ENCODE peak calls at places on chromosomes 11 and 22, in five cellular contexts. N is cardiac muscle cell, A is lower lobe of right lung, T is right lobe of liver, B is thoracic aorta. X is an unnamed sample. For H3K4me1 and H3K9me3, the result is how much of the 10 kb centered on the place peaks cover.

GRCh38 chr11:86996953-86997570 is 40.7 kb upstream of the TMEM135 start:
- DNase-seq in N (no peak), A (no peak), T (no peak), B (no peak), X (no peak)

GRCh38 chr11:380491-380890 is 11.2 kb downstream of the B4GALNT4 start:
- DNase-seq in N (no peak), A (no peak), T (no peak), B (no peak), X (no peak)

GRCh38 chr11:20840341-20840740 is 171.0 kb downstream of the NELL1 start:
- DNase-seq in N (peak), A (no peak), T (no peak), B (no peak), X (peak)

GRCh38 chr22:30044369-30044768 is 35.9 kb upstream of the HORMAD2 start:
- DNase-seq in N (no peak), A (no peak), T (no peak), B (no peak), X (no peak)

GRCh38 chr11:57800444-57801184 is 39.0 kb downstream of the CTNND1 start:
- DNase-seq in N (peak), A (no peak), T (no peak), B (no peak), X (peak)

GRCh38 chr11:9687736-9688494 is 24.0 kb downstream of the SWAP70 start:
- DNase-seq in N (peak), A (no peak), T (no peak), B (no peak), X (no peak)

GRCh38 chr11:115092516-115092915 is 411.7 kb downstream of the CADM1 start:
- DNase-seq in N (no peak), A (no peak), T (no peak), B (no peak), X (no peak)

GRCh38 chr22:17121235-17122195 is at the start of gene TMEM121B:
- DNase-seq in N (peak), A (peak), T (no peak), B (no peak), X (peak)

GRCh38 chr22:38132794-38133193 is 22.3 kb upstream of the BAIAP2L2 start:
- DNase-seq in N (no peak), A (no peak), T (peak), B (no peak), X (no peak)

GRCh38 chr11:61361237-61361636 is 445 bp downstream of the CYB561A3 start:
- DNase-seq in N (no peak), A (no peak), T (no peak), B (no peak), X (no peak)

GRCh38 chr11:46235777-46236688 is 41.4 kb upstream of the CREB3L1 start:
- DNase-seq in N (no peak), A (no peak), T (no peak), B (no peak), X (no peak)

GRCh38 chr22:33803371-33803770 is 116.9 kb downstream of the LARGE1 start:
- DNase-seq in N (no peak), A (no peak), T (no peak), B (no peak), X (no peak)

GRCh38 chr11:73623651-73624050 is 22.7 kb upstream of the PLEKHB1 start:
- DNase-seq in N (no peak), A (no peak), T (no peak), B (no peak), X (no peak)

GRCh38 chr11:5691963-5692358 is 2.4 kb downstream of the TRIM22 start:
- DNase-seq in N (no peak), A (no peak), T (no peak), B (no peak), X (no peak)

GRCh38 chr22:35380537-35381423 is at the start of gene HMOX1:
- DNase-seq in N (peak), A (peak), T (peak), B (peak), X (peak)

GRCh38 chr11:128501576-128502549 is 85.5 kb downstream of the ETS1 start:
- DNase-seq in N (no peak), A (no peak), T (no peak), B (no peak), X (peak)

GRCh38 chr22:44445731-44446130 is 52.3 kb downstream of the RTL6 start:
- DNase-seq in N (no peak), A (peak), T (no peak), B (no peak), X (no peak)

GRCh38 chr11:31640611-31641010 is 131.0 kb downstream of the ELP4 start:
- DNase-seq in N (peak), A (no peak), T (peak), B (no peak), X (no peak)

GRCh38 chr11:70212227-70212811 is 9.2 kb downstream of the FADD start:
- DNase-seq in N (no peak), A (no peak), T (no peak), B (no peak), X (no peak)

GRCh38 chr11:8593455-8593854 is 573 bp downstream of the STK33 start:
- DNase-seq in N (no peak), A (no peak), T (no peak), B (no peak), X (no peak)

GRCh38 chr22:39469326-39469680 is 12.5 kb downstream of the MGAT3 start:
- DNase-seq in N (no peak), A (no peak), T (no peak), B (no peak), X (no peak)

GRCh38 chr11:61021661-61022212 is 50.3 kb downstream of the CD6 start:
- DNase-seq in N (no peak), A (peak), T (no peak), B (no peak), X (no peak)

GRCh38 chr11:112589132-112589531 is 328.5 kb upstream of the PLET1 start:
- DNase-seq in N (no peak), A (no peak), T (no peak), B (no peak), X (no peak)

GRCh38 chr11:62245271-62245753 is 3.3 kb downstream of the SCGB1D2 start:
- DNase-seq in N (peak), A (no peak), T (no peak), B (no peak), X (peak)

GRCh38 chr11:86608251-86608799 is 64.1 kb downstream of the ME3 start:
- DNase-seq in N (peak), A (peak), T (peak), B (no peak), X (peak)

GRCh38 chr11:73192272-73192671 is 25.8 kb upstream of the P2RY2 start:
- DNase-seq in N (no peak), A (peak), T (no peak), B (no peak), X (no peak)

GRCh38 chr11:83249972-83250593 is 36.1 kb downstream of the CCDC90B start:
- DNase-seq in N (peak), A (no peak), T (no peak), B (no peak), X (peak)

GRCh38 chr11:67731583-67731982 is 57.2 kb upstream of the ALDH3B2 start:
- DNase-seq in N (no peak), A (no peak), T (no peak), B (no peak), X (peak)

DNA sequence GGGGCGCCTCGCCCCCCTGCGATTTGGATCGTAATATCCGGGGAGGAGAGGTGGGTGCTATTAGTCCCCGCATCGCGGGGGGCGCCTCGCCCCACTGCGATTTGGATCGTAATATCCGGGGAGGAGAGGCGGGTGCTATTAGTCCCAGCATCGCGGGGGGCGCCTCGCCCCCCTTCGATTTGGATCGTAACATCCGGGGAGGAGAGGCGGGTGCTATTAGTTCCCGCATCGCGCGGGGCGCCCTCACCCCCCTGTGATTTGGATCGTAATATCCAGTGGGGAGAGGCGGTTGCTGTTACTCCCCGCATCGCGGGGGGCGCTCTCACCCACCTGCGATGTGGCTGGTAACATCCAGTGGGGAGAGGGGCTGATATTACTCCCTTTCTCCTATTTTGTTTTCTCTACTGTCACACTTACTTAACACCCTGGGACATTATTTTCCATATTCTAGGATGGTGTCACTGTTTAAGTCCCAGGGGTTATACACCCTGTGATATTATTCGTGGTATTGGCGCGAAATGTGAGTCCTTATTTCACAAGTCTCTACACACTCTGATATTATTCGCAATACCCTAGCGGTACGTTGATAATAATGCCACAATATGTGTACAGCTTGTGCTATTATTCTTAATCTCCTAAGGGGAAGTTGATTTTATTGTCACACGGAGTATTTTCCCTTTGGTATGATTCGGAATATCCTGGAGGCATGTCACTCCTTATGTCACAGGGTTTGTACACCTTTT is 57.8 kb upstream of the ALDH3B2 start:
- DNase-seq in N (peak), A (no peak), T (no peak), B (no peak), X (peak)
- H3K4me3 ChIP-seq in N (peak), A (no peak), T (no peak), B (no peak), X (peak)

GRCh38 chr11:44625759-44626523 is 60.5 kb downstream of the CD82 start:
- DNase-seq in N (no peak), A (no peak), T (peak), B (no peak), X (no peak)

GRCh38 chr11:44623321-44623715 is 57.9 kb downstream of the CD82 start:
- DNase-seq in N (no peak), A (no peak), T (no peak), B (no peak), X (no peak)

GRCh38 chr11:44626645-44627044 is 61.2 kb downstream of the CD82 start:
- DNase-seq in N (no peak), A (no peak), T (no peak), B (no peak), X (no peak)

GRCh38 chr11:44623716-44624491 is 58.4 kb downstream of the CD82 start:
- DNase-seq in N (no peak), A (no peak), T (peak), B (peak), X (no peak)

DNA sequence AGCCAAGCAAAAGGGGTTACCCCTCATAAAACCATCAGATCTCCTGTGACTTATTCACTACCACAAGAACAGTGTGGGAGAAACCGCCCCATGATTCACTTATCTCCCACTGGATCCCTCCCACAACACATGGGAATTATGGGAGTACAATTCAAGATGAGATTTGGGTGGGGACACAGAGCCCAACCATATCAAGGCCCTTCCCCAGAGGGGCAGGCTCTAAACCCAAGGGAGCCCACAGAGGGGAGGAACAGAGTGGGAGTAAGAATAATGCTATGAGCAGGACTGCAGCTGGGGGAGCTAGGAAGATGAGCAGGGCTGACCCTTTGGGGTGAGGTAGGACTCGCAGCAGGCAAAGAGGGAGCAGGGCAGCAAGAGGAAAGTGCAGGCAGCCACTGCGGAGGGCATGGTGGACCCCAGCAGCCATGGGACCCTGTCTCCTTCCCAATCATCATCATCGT is 59.3 kb downstream of the CD82 start:
- DNase-seq in N (no peak), A (no peak), T (peak), B (no peak), X (no peak)
- H3K4me1 ChIP-seq in N (under half), A (under half), T (under half), B (under half), X (under half)

GRCh38 chr11:131246589-131247164 is 123.7 kb upstream of the NTM start:
- DNase-seq in N (peak), A (peak), T (no peak), B (no peak), X (no peak)
- H3K9me3 ChIP-seq in N (under half), A (under half), T (under half), B (under half), X (under half)

GRCh38 chr11:120055646-120056045 is 82.3 kb downstream of the TRIM29 start:
- DNase-seq in N (peak), A (no peak), T (no peak), B (no peak), X (peak)

GRCh38 chr11:120058931-120059330 is 79.0 kb downstream of the TRIM29 start:
- DNase-seq in N (no peak), A (no peak), T (no peak), B (no peak), X (no peak)

GRCh38 chr11:120056301-120057027 is 81.4 kb downstream of the TRIM29 start:
- DNase-seq in N (no peak), A (no peak), T (no peak), B (no peak), X (no peak)

GRCh38 chr11:120057028-120057330 is 80.9 kb downstream of the TRIM29 start:
- DNase-seq in N (no peak), A (no peak), T (no peak), B (no peak), X (no peak)

DNA sequence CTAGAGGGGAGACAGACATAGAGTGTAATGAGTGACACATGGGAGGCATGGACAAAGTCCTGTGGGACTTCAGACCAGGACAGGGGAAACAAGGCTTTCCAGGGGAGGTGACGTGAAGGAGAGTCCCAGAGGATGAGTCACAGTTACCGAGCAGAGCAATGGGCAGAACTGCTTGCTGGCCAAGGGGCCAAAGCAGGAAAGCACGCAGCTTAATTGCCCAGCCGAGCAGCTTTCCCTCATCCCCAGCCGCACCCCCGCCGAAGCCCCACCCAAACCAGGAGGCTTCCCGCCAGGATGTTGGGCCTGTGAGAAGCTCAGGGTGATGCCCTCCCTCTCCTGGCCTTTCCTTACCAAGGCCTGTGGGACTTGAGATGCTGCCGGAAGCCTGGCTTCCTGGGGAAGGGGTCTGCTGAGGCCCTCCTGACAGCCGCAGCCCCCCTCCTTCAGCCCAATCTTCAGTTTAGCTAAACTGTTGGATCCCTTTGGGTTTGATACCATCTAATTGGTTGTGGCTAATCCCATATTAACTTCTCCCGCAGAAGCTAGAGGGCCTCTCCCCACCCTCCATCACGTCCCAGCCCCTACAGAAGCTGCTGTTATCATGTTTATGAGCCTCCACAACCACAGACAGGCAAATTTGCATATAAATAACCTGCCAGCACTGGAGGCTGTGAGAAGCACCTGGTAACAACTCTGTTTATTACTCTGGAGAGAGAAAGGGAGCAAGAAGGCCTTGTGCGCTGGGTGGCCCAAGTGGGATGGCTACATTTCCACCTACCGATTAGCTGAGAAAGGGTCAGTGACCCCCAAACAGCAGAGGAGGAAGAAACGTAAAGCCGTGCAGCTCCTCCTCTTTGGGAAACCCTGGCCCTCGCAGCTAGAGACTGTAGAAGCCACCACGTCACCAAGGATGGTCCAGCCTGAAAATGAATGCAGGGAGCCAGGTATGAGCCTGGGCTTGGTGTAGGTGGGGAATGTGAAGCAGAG is 80.0 kb downstream of the TRIM29 start:
- DNase-seq in N (no peak), A (no peak), T (no peak), B (no peak), X (peak)
- H3K4me3 ChIP-seq in N (no peak), A (no peak), T (no peak), B (no peak), X (no peak)

DNA sequence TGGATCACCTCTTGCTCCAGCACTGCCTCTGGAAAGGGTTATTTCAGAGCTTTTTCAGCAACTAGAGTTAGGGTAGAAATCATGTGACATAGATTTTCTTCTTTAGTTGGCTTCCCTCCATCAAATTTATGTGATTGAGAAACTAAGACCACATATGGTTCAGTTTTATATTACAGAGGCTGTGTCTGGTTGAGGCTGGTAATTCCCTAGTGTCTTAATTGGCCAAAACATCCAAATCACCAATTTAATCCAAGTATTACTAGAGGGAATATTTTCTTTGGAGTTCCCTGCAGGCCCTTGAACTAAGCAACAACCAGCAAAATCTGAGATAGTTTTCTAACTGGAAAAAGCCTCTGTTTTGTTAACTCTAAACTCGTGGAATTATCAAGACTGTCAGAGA is 136.3 kb downstream of the ARHGAP42 start:
- DNase-seq in N (no peak), A (no peak), T (no peak), B (no peak), X (no peak)
- H3K4me1 ChIP-seq in N (half or more), A (under half), T (under half), B (under half), X (under half)

GRCh38 chr22:48449466-48450187 is 1378.0 kb downstream of the BRD1 start:
- DNase-seq in N (no peak), A (peak), T (peak), B (no peak), X (no peak)

GRCh38 chr22:48448821-48449220 is 1378.9 kb downstream of the BRD1 start:
- DNase-seq in N (no peak), A (peak), T (peak), B (no peak), X (no peak)

GRCh38 chr22:48451891-48452290 is 1375.8 kb downstream of the BRD1 start:
- DNase-seq in N (no peak), A (peak), T (no peak), B (no peak), X (no peak)

GRCh38 chr22:48452766-48453165 is 1374.9 kb downstream of the BRD1 start:
- DNase-seq in N (no peak), A (peak), T (no peak), B (no peak), X (no peak)

GRCh38 chr22:48450188-48450825 is 1377.4 kb downstream of the BRD1 start:
- DNase-seq in N (no peak), A (peak), T (no peak), B (no peak), X (no peak)
- H3K9me3 ChIP-seq in N (under half), A (under half), T (under half), B (under half), X (under half)

GRCh38 chr11:76801205-76801604 is 18.0 kb downstream of the TSKU start:
- DNase-seq in N (no peak), A (no peak), T (peak), B (no peak), X (no peak)

GRCh38 chr11:76802151-76802550 is 19.0 kb downstream of the TSKU start:
- DNase-seq in N (no peak), A (no peak), T (no peak), B (no peak), X (no peak)

GRCh38 chr11:76802621-76803020 is 19.5 kb downstream of the TSKU start:
- DNase-seq in N (no peak), A (no peak), T (peak), B (no peak), X (no peak)

GRCh38 chr11:76800466-76801200 is 17.5 kb downstream of the TSKU start:
- DNase-seq in N (no peak), A (no peak), T (peak), B (no peak), X (no peak)

GRCh38 chr11:76801736-76802135 is 18.6 kb downstream of the TSKU start:
- DNase-seq in N (no peak), A (no peak), T (peak), B (no peak), X (no peak)
- H3K4me3 ChIP-seq in N (no peak), A (no peak), T (no peak), B (no peak), X (no peak)

GRCh38 chr22:22753526-22754267 is 109.3 kb downstream of the GGTLC2 start:
- DNase-seq in N (no peak), A (no peak), T (peak), B (no peak), X (peak)
- H3K4me1 ChIP-seq in N (under half), A (under half), T (under half), B (under half), X (under half)

GRCh38 chr22:49893025-49893424 is 25.2 kb downstream of the ALG12 start:
- DNase-seq in N (no peak), A (no peak), T (no peak), B (no peak), X (no peak)

GRCh38 chr22:49889071-49889470 is 29.2 kb downstream of the ALG12 start:
- DNase-seq in N (no peak), A (no peak), T (no peak), B (no peak), X (no peak)

GRCh38 chr22:49896201-49896600 is 22.0 kb downstream of the ALG12 start:
- DNase-seq in N (no peak), A (no peak), T (no peak), B (no peak), X (no peak)

GRCh38 chr22:49894321-49895072 is 23.7 kb downstream of the ALG12 start:
- DNase-seq in N (no peak), A (no peak), T (no peak), B (no peak), X (no peak)

GRCh38 chr22:49892226-49892899 is 25.9 kb downstream of the ALG12 start:
- DNase-seq in N (no peak), A (no peak), T (no peak), B (no peak), X (no peak)
- H3K9me3 ChIP-seq in N (under half), A (under half), T (under half), B (under half), X (under half)